ENCODE peak calls at places on chromosomes 7 and 10, in six cellular contexts. R is WERI-Rb-1, Y is WTC11, D is HCEC 1CT, E is NCI-H2081, Z is nucleus accumbens. M is an unnamed sample.

GRCh38 chr7:38398725-38399321 is 125.4 kb upstream of the TARP start:
- DNase-seq in R (peak), Y (peak), D (peak), E (peak), Z (no peak), M (peak)

GRCh38 chr10:33355267-33355666 is 20.8 kb upstream of the NRP1 start:
- DNase-seq in R (no peak), Y (no peak), D (no peak), E (no peak), Z (no peak), M (no peak)

GRCh38 chr10:69089638-69090599 is 2.0 kb downstream of the SRGN start:
- DNase-seq in R (no peak), Y (no peak), D (no peak), E (no peak), Z (no peak), M (no peak)

GRCh38 chr7:17696422-17696821 is 243.9 kb downstream of the SNX13 start:
- DNase-seq in R (no peak), Y (no peak), D (peak), E (no peak), Z (no peak), M (peak)

GRCh38 chr7:24916463-24917040 is 63.4 kb downstream of the OSBPL3 start:
- DNase-seq in R (no peak), Y (no peak), D (no peak), E (no peak), Z (no peak), M (no peak)

GRCh38 chr7:106185719-106186118 is 73.6 kb upstream of the SYPL1 start:
- DNase-seq in R (no peak), Y (no peak), D (no peak), E (no peak), Z (no peak), M (no peak)

GRCh38 chr10:77926566-77927342 is at the start of gene DLG5:
- DNase-seq in R (peak), Y (peak), D (peak), E (peak), Z (no peak), M (peak)

GRCh38 chr10:24416248-24416647 is 207.3 kb downstream of the KIAA1217 start:
- DNase-seq in R (no peak), Y (no peak), D (no peak), E (no peak), Z (no peak), M (no peak)

GRCh38 chr7:49520971-49521370 is 252.5 kb upstream of the VWC2 start:
- DNase-seq in R (no peak), Y (no peak), D (no peak), E (no peak), Z (no peak), M (no peak)

GRCh38 chr10:104327745-104328635 is 10.3 kb downstream of the ITPRIP start:
- DNase-seq in R (no peak), Y (no peak), D (peak), E (peak), Z (no peak), M (no peak)